ENCODE peak calls at places on chromosomes 5 and 9, in six cellular contexts. E is heart right ventricle, F is mammary epithelial cell, Y is fibroblast of lung, S is IMR-90, M is Peyer's patch. C is an unnamed sample. For H3K4me1, the result is how much of the 10 kb centered on the place peaks cover.

GRCh38 chr9:98809311-98810105 is 2.0 kb downstream of the GALNT12 start:
- DNase-seq in E (no peak), F (no peak), Y (no peak), S (no peak), M (peak), C (no peak)

GRCh38 chr5:140628711-140629110 is 4.3 kb downstream of the CD14 start:
- DNase-seq in E (no peak), F (peak), Y (peak), S (no peak), M (no peak), C (no peak)

GRCh38 chr9:20559236-20559896 is 62.9 kb downstream of the MLLT3 start:
- DNase-seq in E (no peak), F (peak), Y (peak), S (peak), M (no peak), C (no peak)

GRCh38 chr9:75027187-75028107 is 646 bp downstream of the CARNMT1 start:
- DNase-seq in E (peak), F (peak), Y (peak), S (peak), M (peak), C (peak)

GRCh38 chr5:100846722-100847121 is 56.4 kb downstream of the ST8SIA4 start:
- DNase-seq in E (no peak), F (no peak), Y (no peak), S (no peak), M (no peak), C (no peak)

GRCh38 chr9:125703662-125704061 is 3.3 kb downstream of the MAPKAP1 start:
- DNase-seq in E (no peak), F (no peak), Y (no peak), S (no peak), M (no peak), C (no peak)

GRCh38 chr5:61675015-61675692 is 343.1 kb downstream of the ZSWIM6 start:
- DNase-seq in E (no peak), F (peak), Y (no peak), S (no peak), M (no peak), C (no peak)

GRCh38 chr5:44002381-44002901 is 386.8 kb downstream of the FGF10 start:
- DNase-seq in E (no peak), F (no peak), Y (no peak), S (peak), M (no peak), C (no peak)

GRCh38 chr9:130333041-130334040 is 67.8 kb downstream of the HMCN2 start:
- DNase-seq in E (no peak), F (no peak), Y (no peak), S (peak), M (peak), C (no peak)

GRCh38 chr9:31275419-31275818 is 1109.0 kb upstream of the ACO1 start:
- DNase-seq in E (no peak), F (peak), Y (no peak), S (no peak), M (no peak), C (no peak)

DNA sequence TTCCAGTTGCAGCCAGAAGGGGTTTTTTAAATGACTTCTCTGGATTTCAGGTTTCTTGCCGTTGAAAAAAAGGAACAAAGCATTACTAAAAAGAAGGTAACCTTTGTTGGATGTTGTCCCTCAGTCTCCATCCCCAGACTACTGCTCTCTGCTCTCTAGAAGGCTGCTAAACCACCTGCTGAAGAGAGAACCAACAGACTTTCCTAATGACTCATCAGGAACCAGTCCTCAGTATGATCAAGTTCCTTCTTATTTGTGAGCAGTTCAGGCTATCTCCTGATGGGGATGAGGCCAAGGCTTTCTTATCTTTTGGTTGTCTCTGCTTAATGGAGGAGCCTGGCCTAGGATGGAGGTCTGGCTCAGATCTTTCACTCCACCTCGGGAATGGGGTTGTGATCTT is 4.1 kb downstream of the KIF4B start:
- DNase-seq in E (no peak), F (no peak), Y (no peak), S (no peak), M (no peak), C (no peak)
- TF ChIP-seq CTCF in E (no peak), F (no peak), Y (no peak), S (no peak), M (no peak), C (no peak)

GRCh38 chr9:93461810-93462209 is 8.4 kb upstream of the FAM120AOS start:
- DNase-seq in E (no peak), F (no peak), Y (no peak), S (no peak), M (no peak), C (no peak)
- H3K4me1 ChIP-seq in E (half or more), F (under half), Y (under half), S (under half), M (under half), C (half or more)

GRCh38 chr9:119284118-119284517 is 85.1 kb downstream of the BRINP1 start:
- DNase-seq in E (no peak), F (no peak), Y (peak), S (no peak), M (no peak), C (no peak)
- TF ChIP-seq CTCF in E (no peak), F (no peak), Y (no peak), S (no peak), M (no peak), C (peak)

DNA sequence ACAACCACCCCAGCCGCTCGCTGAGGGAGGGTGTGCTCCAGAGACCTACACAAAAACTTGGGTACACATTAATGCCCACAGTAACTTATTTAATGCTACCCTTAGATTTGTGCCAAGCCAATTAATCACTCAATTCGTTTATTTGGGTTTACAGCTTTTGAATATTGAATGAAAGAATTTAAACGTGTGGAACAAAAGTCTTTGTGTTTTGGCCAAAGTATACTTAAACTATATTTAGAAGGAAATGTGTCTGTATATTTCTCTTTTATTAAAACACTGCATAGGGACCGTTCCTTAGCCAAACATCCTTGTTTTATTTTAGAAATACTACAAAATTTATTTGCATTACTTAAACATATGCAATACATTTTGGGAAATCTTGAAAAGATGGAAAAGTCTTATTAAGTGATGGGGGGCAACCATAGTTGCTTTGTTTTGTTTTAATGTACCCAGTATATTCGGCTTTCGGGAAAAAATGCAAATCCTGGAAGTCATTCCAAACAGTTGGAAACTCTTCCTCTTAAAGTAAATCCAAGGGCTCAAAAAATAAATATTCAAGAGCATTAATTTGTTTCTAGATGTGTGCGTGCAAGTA is 11.8 kb downstream of the ZNF608 start:
- DNase-seq in E (no peak), F (no peak), Y (no peak), S (no peak), M (no peak), C (no peak)
- H3K4me1 ChIP-seq in E (half or more), F (under half), Y (under half), S (under half), M (under half), C (half or more)

GRCh38 chr5:120738568-120738967 is 274.5 kb downstream of the PRR16 start:
- DNase-seq in E (no peak), F (no peak), Y (no peak), S (no peak), M (no peak), C (no peak)

GRCh38 chr5:120740989-120741388 is 276.9 kb downstream of the PRR16 start:
- DNase-seq in E (no peak), F (no peak), Y (no peak), S (no peak), M (no peak), C (no peak)

GRCh38 chr5:120730214-120730613 is 266.1 kb downstream of the PRR16 start:
- DNase-seq in E (no peak), F (no peak), Y (no peak), S (no peak), M (no peak), C (no peak)

GRCh38 chr5:120734033-120734432 is 269.9 kb downstream of the PRR16 start:
- DNase-seq in E (peak), F (no peak), Y (no peak), S (no peak), M (no peak), C (no peak)

DNA sequence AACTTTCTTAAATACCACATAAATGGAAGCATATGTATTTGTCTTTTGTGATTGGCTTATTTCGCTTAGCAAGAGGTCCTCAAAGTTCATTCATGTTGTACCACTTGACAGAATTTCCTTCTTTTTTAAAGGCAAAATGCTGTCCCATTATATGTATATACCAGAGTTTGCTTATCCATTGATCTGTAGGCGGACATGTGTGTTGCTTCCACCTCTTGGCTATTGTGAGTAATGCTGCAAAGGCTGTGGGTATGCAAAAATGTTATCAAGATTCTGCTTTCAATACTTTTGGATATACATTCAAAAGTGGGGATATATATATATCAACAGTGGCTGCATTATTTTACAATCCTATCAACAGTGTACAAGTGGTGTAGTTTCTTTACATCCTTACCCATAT is 271.0 kb downstream of the PRR16 start:
- DNase-seq in E (no peak), F (peak), Y (peak), S (peak), M (no peak), C (no peak)
- TF ChIP-seq CTCF in E (no peak), F (no peak), Y (no peak), S (no peak), M (no peak), C (no peak)

GRCh38 chr5:142316051-142316450 is 8.8 kb downstream of the SPRY4 start:
- DNase-seq in E (no peak), F (no peak), Y (peak), S (peak), M (no peak), C (no peak)
- H3K4me1 ChIP-seq in E (half or more), F (under half), Y (under half), S (under half), M (under half), C (half or more)

GRCh38 chr5:175461370-175461769 is 17.0 kb upstream of the SFXN1 start:
- DNase-seq in E (peak), F (no peak), Y (no peak), S (no peak), M (no peak), C (peak)

GRCh38 chr5:175456105-175456504 is 12.1 kb upstream of the DRD1 start:
- DNase-seq in E (no peak), F (no peak), Y (no peak), S (no peak), M (no peak), C (no peak)

GRCh38 chr5:175457466-175457865 is 13.5 kb upstream of the DRD1 start:
- DNase-seq in E (no peak), F (peak), Y (no peak), S (no peak), M (no peak), C (no peak)

GRCh38 chr5:175460560-175460959 is 16.6 kb upstream of the DRD1 start:
- DNase-seq in E (no peak), F (no peak), Y (no peak), S (no peak), M (no peak), C (no peak)

GRCh38 chr5:175460126-175460525 is 16.1 kb upstream of the DRD1 start:
- DNase-seq in E (no peak), F (peak), Y (no peak), S (peak), M (no peak), C (no peak)
- TF ChIP-seq CTCF in E (no peak), F (peak), Y (peak), S (peak), M (peak), C (peak)

C was measured in left ventricle myocardium inferior.